ENCODE peak calls at places on chromosomes 11 and 22, in four cellular contexts. One of them, this sample, is unnamed.

GRCh38 chr22:38707346-38707745 is 1.6 kb downstream of the GTPBP1 start:
- DNase-seq in substantia nigra: no peak
- DNase-seq in MM.1S: no peak
- DNase-seq in mammary epithelial cell: peak
- DNase-seq in this sample: peak

GRCh38 chr22:30872282-30873041 is 96.1 kb downstream of the MORC2 start:
- DNase-seq in substantia nigra: no peak
- DNase-seq in MM.1S: no peak
- DNase-seq in mammary epithelial cell: no peak
- DNase-seq in this sample: no peak

GRCh38 chr11:2325719-2326118 is 23.9 kb downstream of the TSPAN32 start:
- DNase-seq in substantia nigra: no peak
- DNase-seq in MM.1S: no peak
- DNase-seq in mammary epithelial cell: peak
- DNase-seq in this sample: no peak

GRCh38 chr11:34308049-34308692 is 49.6 kb downstream of the ABTB2 start:
- DNase-seq in substantia nigra: no peak
- DNase-seq in MM.1S: no peak
- DNase-seq in mammary epithelial cell: peak
- DNase-seq in this sample: peak

GRCh38 chr11:101336155-101336554 is 206.5 kb upstream of the PGR start:
- DNase-seq in substantia nigra: no peak
- DNase-seq in MM.1S: no peak
- DNase-seq in mammary epithelial cell: no peak
- DNase-seq in this sample: no peak

GRCh38 chr11:116525961-116526495 is 246.8 kb downstream of the BUD13 start:
- DNase-seq in substantia nigra: no peak
- DNase-seq in MM.1S: no peak
- DNase-seq in mammary epithelial cell: no peak
- DNase-seq in this sample: no peak

GRCh38 chr11:93766504-93766903 is 17.6 kb upstream of the MED17 start:
- DNase-seq in substantia nigra: no peak
- DNase-seq in MM.1S: no peak
- DNase-seq in mammary epithelial cell: no peak
- DNase-seq in this sample: no peak

GRCh38 chr11:62669420-62670161 is 1.9 kb upstream of the UQCC3 start:
- DNase-seq in substantia nigra: no peak
- DNase-seq in MM.1S: no peak
- DNase-seq in mammary epithelial cell: no peak
- DNase-seq in this sample: peak

GRCh38 chr22:20380486-20380885 is 13.5 kb upstream of the ZNF74 start:
- DNase-seq in substantia nigra: no peak
- DNase-seq in MM.1S: peak
- DNase-seq in mammary epithelial cell: peak
- DNase-seq in this sample: no peak

GRCh38 chr11:1051356-1052132 is 15.0 kb upstream of the MUC6 start:
- DNase-seq in substantia nigra: no peak
- DNase-seq in MM.1S: no peak
- DNase-seq in mammary epithelial cell: no peak
- DNase-seq in this sample: no peak

DNA sequence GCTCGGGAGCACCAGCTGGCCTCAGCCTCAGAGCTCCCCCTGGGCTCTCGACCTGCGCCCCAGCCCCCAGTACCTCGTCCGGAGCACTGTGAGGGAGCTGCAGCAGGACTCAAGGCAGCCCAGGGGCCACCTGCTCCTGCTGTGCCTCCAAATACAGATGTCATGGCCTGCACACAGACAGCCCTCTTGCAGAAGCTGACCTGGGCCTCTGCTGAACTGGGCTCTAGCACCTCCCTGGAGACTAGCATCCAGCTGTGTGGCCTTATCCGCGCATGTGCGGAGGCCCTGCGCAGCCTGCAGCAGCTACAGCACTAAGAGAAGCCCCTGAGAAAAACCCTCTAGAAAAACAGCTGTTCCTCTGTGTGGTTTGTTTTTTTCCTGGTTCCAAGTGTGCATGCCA is 918 bp upstream of the FAM89B start:
- DNase-seq in substantia nigra: no peak
- DNase-seq in MM.1S: no peak
- DNase-seq in mammary epithelial cell: no peak
- DNase-seq in this sample: no peak
- H3K27ac ChIP-seq in substantia nigra: peak
- H3K27ac ChIP-seq in MM.1S: peak
- H3K27ac ChIP-seq in mammary epithelial cell: peak
- H3K27ac ChIP-seq in this sample: peak

GRCh38 chr11:18491924-18492323 is 34.8 kb downstream of the TSG101 start:
- DNase-seq in substantia nigra: no peak
- DNase-seq in MM.1S: no peak
- DNase-seq in mammary epithelial cell: no peak
- DNase-seq in this sample: no peak

GRCh38 chr11:18495268-18495667 is 31.5 kb downstream of the TSG101 start:
- DNase-seq in substantia nigra: no peak
- DNase-seq in MM.1S: no peak
- DNase-seq in mammary epithelial cell: no peak
- DNase-seq in this sample: no peak

GRCh38 chr11:18490736-18491485 is 35.3 kb downstream of the LDHAL6A start:
- DNase-seq in substantia nigra: no peak
- DNase-seq in MM.1S: no peak
- DNase-seq in mammary epithelial cell: no peak
- DNase-seq in this sample: peak

GRCh38 chr11:18493310-18493709 is 33.4 kb downstream of the TSG101 start:
- DNase-seq in substantia nigra: no peak
- DNase-seq in MM.1S: no peak
- DNase-seq in mammary epithelial cell: no peak
- DNase-seq in this sample: peak

DNA sequence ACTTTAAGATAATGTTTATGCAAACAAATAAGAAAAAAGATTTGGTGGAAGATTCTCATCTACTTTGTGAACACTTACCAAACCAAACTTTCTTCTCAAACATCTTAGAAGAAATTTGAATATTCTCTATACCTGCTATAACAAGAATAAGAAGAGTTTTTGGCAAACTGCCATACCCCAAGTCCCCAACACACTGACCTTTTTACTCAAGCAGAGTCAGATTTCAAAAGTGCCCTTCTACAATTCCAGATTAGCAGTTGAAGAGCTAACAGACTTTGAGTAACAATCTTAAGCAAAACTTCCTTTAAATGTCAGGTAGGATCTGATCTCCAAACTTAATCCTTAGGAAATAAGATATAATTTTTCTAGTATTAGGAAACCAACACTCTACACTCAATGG is 33.9 kb downstream of the TSG101 start:
- DNase-seq in substantia nigra: no peak
- DNase-seq in MM.1S: no peak
- DNase-seq in mammary epithelial cell: peak
- DNase-seq in this sample: peak
- H3K27ac ChIP-seq in substantia nigra: no peak
- H3K27ac ChIP-seq in MM.1S: no peak
- H3K27ac ChIP-seq in mammary epithelial cell: no peak
- H3K27ac ChIP-seq in this sample: no peak

DNA sequence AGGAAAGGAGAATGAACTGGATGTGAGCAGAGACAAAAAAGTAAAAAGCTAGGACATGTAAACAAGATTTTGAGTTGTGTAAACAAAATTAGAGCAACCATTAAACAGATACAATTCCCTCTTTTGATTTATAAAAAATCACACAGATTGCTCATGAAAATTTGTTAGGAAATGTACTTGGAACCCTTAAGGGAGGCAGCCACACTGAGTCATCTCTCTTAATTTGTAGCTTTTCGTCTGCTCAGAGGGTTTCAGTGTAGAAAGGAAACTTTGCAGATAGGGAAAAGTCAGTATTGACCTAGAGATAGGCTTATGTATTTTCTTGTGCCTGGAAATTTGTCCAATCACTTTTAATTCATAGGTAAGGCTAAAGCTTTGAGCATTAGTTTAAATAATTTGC is 49.6 kb upstream of the ME3 start:
- DNase-seq in substantia nigra: no peak
- DNase-seq in MM.1S: no peak
- DNase-seq in mammary epithelial cell: peak
- DNase-seq in this sample: no peak
- H3K27ac ChIP-seq in substantia nigra: no peak
- H3K27ac ChIP-seq in MM.1S: no peak
- H3K27ac ChIP-seq in mammary epithelial cell: peak
- H3K27ac ChIP-seq in this sample: no peak

DNA sequence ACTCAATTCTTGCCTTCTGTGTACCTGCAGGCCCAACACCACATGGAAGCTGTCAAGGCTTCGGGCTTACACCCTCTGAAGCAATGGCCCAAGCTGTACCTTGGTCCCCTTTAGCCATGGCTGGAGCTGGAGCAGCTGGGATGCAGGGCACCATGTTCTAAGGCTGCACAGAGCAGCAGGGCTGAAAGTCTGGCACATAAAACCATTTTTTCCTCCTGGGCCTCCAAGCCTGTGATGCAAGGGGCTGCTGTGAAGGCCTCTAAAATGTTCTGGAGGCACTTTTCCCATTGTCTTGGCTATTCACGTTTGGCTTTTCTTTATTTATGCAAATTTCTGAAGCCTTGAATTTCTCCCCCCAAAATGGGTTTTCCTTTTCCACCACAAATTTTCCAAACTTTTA is 102.1 kb upstream of the SLC5A12 start:
- DNase-seq in substantia nigra: no peak
- DNase-seq in MM.1S: no peak
- DNase-seq in mammary epithelial cell: peak
- DNase-seq in this sample: no peak
- H3K27ac ChIP-seq in substantia nigra: no peak
- H3K27ac ChIP-seq in MM.1S: no peak
- H3K27ac ChIP-seq in mammary epithelial cell: no peak
- H3K27ac ChIP-seq in this sample: no peak

DNA sequence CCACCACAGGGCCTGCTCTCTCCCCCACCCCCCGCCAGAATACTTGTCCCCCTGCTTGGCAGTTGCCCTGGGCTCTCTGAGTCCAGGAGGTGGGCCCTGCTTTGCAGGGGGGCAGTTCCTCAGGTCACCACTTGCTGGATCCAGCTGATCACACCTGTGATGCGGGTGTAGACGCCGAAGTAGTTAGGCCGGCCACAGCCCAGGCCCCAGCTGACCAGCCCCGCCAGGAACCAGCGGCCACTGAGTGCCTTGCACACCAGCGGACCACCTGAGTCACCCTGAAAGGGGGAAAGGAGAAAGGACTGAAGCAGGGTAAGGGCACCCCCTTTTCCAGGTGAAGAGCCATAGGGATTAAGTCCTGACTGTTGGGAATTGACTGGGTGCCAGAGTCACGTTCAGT is 14.4 kb downstream of the KCTD17 start:
- DNase-seq in substantia nigra: no peak
- DNase-seq in MM.1S: no peak
- DNase-seq in mammary epithelial cell: no peak
- DNase-seq in this sample: no peak
- H3K27ac ChIP-seq in substantia nigra: no peak
- H3K27ac ChIP-seq in MM.1S: no peak
- H3K27ac ChIP-seq in mammary epithelial cell: no peak
- H3K27ac ChIP-seq in this sample: no peak

DNA sequence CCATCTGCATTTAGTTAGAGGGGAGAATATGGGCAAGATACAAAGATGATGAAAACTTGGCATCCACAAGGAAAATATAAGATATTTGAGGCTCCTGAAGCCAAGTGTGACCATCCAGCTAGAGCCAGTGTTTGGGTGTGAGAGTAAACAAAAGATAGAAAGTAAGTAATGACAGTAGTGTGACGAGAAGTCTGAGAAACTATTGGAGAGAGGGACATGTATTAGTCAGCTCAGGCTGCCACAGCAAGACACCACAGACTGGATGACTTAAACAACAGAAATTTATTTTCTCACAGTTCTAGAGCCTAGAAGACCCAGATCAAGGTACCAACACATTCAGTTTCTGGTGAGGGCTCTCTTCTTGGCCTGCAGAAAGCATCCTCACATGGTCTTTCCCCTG is 6.4 kb upstream of the CCKBR start:
- DNase-seq in substantia nigra: no peak
- DNase-seq in MM.1S: no peak
- DNase-seq in mammary epithelial cell: no peak
- DNase-seq in this sample: no peak
- H3K27ac ChIP-seq in substantia nigra: no peak
- H3K27ac ChIP-seq in MM.1S: no peak
- H3K27ac ChIP-seq in mammary epithelial cell: no peak
- H3K27ac ChIP-seq in this sample: no peak

GRCh38 chr11:118609380-118610219 is 2.2 kb downstream of the PHLDB1 start:
- DNase-seq in substantia nigra: peak
- DNase-seq in MM.1S: no peak
- DNase-seq in mammary epithelial cell: no peak
- DNase-seq in this sample: no peak

GRCh38 chr11:118610773-118611432 is 3.5 kb downstream of the PHLDB1 start:
- DNase-seq in substantia nigra: peak
- DNase-seq in MM.1S: peak
- DNase-seq in mammary epithelial cell: peak
- DNase-seq in this sample: peak

GRCh38 chr11:118610220-118610772 is 2.9 kb downstream of the PHLDB1 start:
- DNase-seq in substantia nigra: no peak
- DNase-seq in MM.1S: no peak
- DNase-seq in mammary epithelial cell: no peak
- DNase-seq in this sample: no peak

GRCh38 chr11:118614511-118614910 is 7.1 kb downstream of the PHLDB1 start:
- DNase-seq in substantia nigra: no peak
- DNase-seq in MM.1S: no peak
- DNase-seq in mammary epithelial cell: no peak
- DNase-seq in this sample: no peak

DNA sequence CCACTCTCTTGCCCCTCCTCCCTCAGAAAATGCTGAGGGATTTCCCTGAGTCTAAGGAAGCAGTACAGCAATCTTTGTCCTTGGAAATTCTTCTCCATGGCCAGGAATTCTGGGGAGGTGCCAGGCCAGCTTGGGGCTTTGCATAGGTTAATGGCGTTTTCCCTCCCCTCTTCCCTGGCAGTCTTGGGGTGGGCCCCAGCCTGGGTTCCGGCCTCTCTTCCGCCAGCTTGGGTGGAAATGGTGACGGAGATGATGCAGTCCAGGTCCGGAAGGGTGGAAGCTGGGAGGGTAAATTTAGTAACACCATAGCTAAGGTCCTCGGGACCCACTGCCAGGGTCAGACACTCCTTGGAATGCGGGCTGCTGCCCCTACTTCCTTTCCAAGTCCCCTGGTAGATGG is 5.0 kb downstream of the PHLDB1 start:
- DNase-seq in substantia nigra: no peak
- DNase-seq in MM.1S: no peak
- DNase-seq in mammary epithelial cell: no peak
- DNase-seq in this sample: no peak
- H3K27ac ChIP-seq in substantia nigra: peak
- H3K27ac ChIP-seq in MM.1S: no peak
- H3K27ac ChIP-seq in mammary epithelial cell: no peak
- H3K27ac ChIP-seq in this sample: peak